ENCODE peak calls at places on chromosome 18, in five cellular contexts. One of them, this sample, is unnamed. For H3K4me1, the result is how much of the 10 kb centered on the place peaks cover.

GRCh38 chr18:57644540-57644939 is 22.9 kb upstream of the NARS1 start:
- DNase-seq in testis: no peak
- DNase-seq in pancreas: no peak
- DNase-seq in body of pancreas: no peak
- DNase-seq in heart left ventricle: no peak
- DNase-seq in this sample: no peak

GRCh38 chr18:12256946-12257345 is 2.8 kb downstream of the CIDEA start:
- DNase-seq in body of pancreas: no peak
- DNase-seq in heart left ventricle: peak
- DNase-seq in pancreas: no peak
- DNase-seq in testis: no peak
- DNase-seq in this sample: no peak

GRCh38 chr18:23609390-23610008 is 23.2 kb upstream of the NPC1 start:
- DNase-seq in testis: no peak
- DNase-seq in body of pancreas: no peak
- DNase-seq in pancreas: no peak
- DNase-seq in heart left ventricle: no peak
- DNase-seq in this sample: no peak

GRCh38 chr18:49018961-49019445 is 68.2 kb upstream of the SMAD7 start:
- DNase-seq in testis: no peak
- DNase-seq in body of pancreas: no peak
- DNase-seq in heart left ventricle: no peak
- DNase-seq in pancreas: peak
- DNase-seq in this sample: peak

GRCh38 chr18:58230438-58231179 is 186.6 kb downstream of the NEDD4L start:
- DNase-seq in body of pancreas: peak
- DNase-seq in pancreas: no peak
- DNase-seq in heart left ventricle: no peak
- DNase-seq in testis: no peak
- DNase-seq in this sample: no peak

GRCh38 chr18:26621161-26622026 is 73.0 kb upstream of the KCTD1 start:
- DNase-seq in pancreas: peak
- DNase-seq in heart left ventricle: no peak
- DNase-seq in body of pancreas: peak
- DNase-seq in testis: peak
- DNase-seq in this sample: no peak

GRCh38 chr18:38038242-38038641 is 472.6 kb upstream of the CELF4 start:
- DNase-seq in testis: no peak
- DNase-seq in body of pancreas: no peak
- DNase-seq in heart left ventricle: no peak
- DNase-seq in pancreas: no peak
- DNase-seq in this sample: no peak

GRCh38 chr18:32469190-32469611 is 1.5 kb downstream of the GAREM1 start:
- DNase-seq in testis: peak
- DNase-seq in heart left ventricle: peak
- DNase-seq in pancreas: peak
- DNase-seq in body of pancreas: peak
- DNase-seq in this sample: peak

GRCh38 chr18:48939368-48940097 is 11.2 kb downstream of the SMAD7 start:
- DNase-seq in heart left ventricle: peak
- DNase-seq in testis: no peak
- DNase-seq in pancreas: peak
- DNase-seq in body of pancreas: peak
- DNase-seq in this sample: peak

GRCh38 chr18:332721-333513 is 65.1 kb upstream of the THOC1 start:
- DNase-seq in heart left ventricle: peak
- DNase-seq in testis: peak
- DNase-seq in pancreas: no peak
- DNase-seq in body of pancreas: peak
- DNase-seq in this sample: peak

GRCh38 chr18:9137168-9138066 is 836 bp downstream of the ANKRD12 start:
- DNase-seq in heart left ventricle: peak
- DNase-seq in body of pancreas: peak
- DNase-seq in testis: peak
- DNase-seq in pancreas: peak
- DNase-seq in this sample: peak

GRCh38 chr18:28974504-28974903 is 797.6 kb upstream of the CDH2 start:
- DNase-seq in body of pancreas: no peak
- DNase-seq in testis: no peak
- DNase-seq in heart left ventricle: no peak
- DNase-seq in pancreas: no peak
- DNase-seq in this sample: no peak

GRCh38 chr18:58056159-58056558 is 12.1 kb downstream of the NEDD4L start:
- DNase-seq in testis: no peak
- DNase-seq in pancreas: no peak
- DNase-seq in heart left ventricle: no peak
- DNase-seq in body of pancreas: no peak
- DNase-seq in this sample: no peak

GRCh38 chr18:33804258-33804657 is 226.2 kb downstream of the ASXL3 start:
- DNase-seq in heart left ventricle: no peak
- DNase-seq in testis: no peak
- DNase-seq in pancreas: no peak
- DNase-seq in body of pancreas: peak
- DNase-seq in this sample: no peak

GRCh38 chr18:48592540-48592939 is 53.7 kb downstream of the CTIF start:
- DNase-seq in heart left ventricle: no peak
- DNase-seq in body of pancreas: no peak
- DNase-seq in pancreas: no peak
- DNase-seq in testis: no peak
- DNase-seq in this sample: no peak

GRCh38 chr18:34871435-34871834 is 161.3 kb downstream of the DTNA start:
- DNase-seq in heart left ventricle: no peak
- DNase-seq in pancreas: no peak
- DNase-seq in body of pancreas: no peak
- DNase-seq in testis: no peak
- DNase-seq in this sample: no peak

GRCh38 chr18:45860971-45861370 is 35.5 kb downstream of the SIGLEC15 start:
- DNase-seq in heart left ventricle: no peak
- DNase-seq in testis: no peak
- DNase-seq in body of pancreas: no peak
- DNase-seq in pancreas: no peak
- DNase-seq in this sample: no peak

GRCh38 chr18:63159590-63159989 is 160.0 kb downstream of the BCL2 start:
- DNase-seq in pancreas: no peak
- DNase-seq in testis: no peak
- DNase-seq in heart left ventricle: no peak
- DNase-seq in body of pancreas: no peak
- DNase-seq in this sample: no peak

GRCh38 chr18:63158676-63159291 is 160.8 kb downstream of the BCL2 start:
- DNase-seq in heart left ventricle: no peak
- DNase-seq in pancreas: no peak
- DNase-seq in testis: no peak
- DNase-seq in body of pancreas: no peak
- DNase-seq in this sample: no peak

GRCh38 chr18:63161032-63161727 is 158.4 kb downstream of the BCL2 start:
- DNase-seq in testis: no peak
- DNase-seq in body of pancreas: no peak
- DNase-seq in pancreas: no peak
- DNase-seq in heart left ventricle: no peak
- DNase-seq in this sample: no peak

GRCh38 chr18:63161728-63162195 is 157.8 kb downstream of the BCL2 start:
- DNase-seq in heart left ventricle: peak
- DNase-seq in body of pancreas: peak
- DNase-seq in testis: peak
- DNase-seq in pancreas: no peak
- DNase-seq in this sample: peak

DNA sequence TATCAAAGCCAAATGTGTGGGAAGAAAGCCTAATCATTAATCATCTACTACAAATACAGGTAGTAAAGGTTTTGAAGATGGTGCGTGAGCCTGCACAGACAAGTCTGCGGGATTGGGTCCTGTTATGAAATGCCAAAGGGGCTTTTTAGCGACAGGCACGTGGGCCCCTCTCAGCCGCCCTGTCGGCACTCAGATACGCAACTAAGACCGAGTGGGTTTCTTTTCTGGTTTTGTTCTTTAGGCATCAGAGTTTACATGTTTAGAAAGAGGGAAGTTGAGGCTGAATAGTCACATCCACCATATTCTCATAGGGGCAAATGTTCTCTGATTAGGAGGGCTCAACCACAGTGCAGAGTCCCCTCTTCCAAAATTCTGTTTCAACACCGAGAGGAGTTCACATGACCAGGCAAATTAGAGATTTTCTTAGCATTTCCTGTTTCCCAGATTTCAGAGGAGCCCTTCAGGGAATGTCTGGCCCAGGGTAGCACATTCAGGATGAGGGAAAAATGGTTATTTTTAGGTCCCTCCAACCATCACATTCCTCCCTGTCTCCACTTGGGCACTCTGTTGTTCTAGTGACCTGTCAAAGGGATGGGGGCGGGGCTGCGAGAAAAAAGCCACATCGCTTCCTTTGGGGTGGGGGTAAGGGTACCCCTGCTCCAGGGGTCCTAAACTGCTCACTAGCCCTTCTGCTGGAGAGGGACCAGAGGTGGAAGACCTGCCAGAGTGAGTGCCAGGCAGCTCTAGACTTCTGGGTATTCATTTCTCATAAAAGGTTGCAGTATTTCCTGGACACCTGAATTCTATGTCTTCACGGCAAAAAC is 159.2 kb downstream of the BCL2 start:
- DNase-seq in heart left ventricle: no peak
- DNase-seq in testis: no peak
- DNase-seq in body of pancreas: no peak
- DNase-seq in pancreas: no peak
- DNase-seq in this sample: no peak
- H3K4me1 ChIP-seq in heart left ventricle: under half
- H3K4me1 ChIP-seq in testis: under half
- H3K4me1 ChIP-seq in body of pancreas: under half
- H3K4me1 ChIP-seq in pancreas: under half
- H3K4me1 ChIP-seq in this sample: under half

DNA sequence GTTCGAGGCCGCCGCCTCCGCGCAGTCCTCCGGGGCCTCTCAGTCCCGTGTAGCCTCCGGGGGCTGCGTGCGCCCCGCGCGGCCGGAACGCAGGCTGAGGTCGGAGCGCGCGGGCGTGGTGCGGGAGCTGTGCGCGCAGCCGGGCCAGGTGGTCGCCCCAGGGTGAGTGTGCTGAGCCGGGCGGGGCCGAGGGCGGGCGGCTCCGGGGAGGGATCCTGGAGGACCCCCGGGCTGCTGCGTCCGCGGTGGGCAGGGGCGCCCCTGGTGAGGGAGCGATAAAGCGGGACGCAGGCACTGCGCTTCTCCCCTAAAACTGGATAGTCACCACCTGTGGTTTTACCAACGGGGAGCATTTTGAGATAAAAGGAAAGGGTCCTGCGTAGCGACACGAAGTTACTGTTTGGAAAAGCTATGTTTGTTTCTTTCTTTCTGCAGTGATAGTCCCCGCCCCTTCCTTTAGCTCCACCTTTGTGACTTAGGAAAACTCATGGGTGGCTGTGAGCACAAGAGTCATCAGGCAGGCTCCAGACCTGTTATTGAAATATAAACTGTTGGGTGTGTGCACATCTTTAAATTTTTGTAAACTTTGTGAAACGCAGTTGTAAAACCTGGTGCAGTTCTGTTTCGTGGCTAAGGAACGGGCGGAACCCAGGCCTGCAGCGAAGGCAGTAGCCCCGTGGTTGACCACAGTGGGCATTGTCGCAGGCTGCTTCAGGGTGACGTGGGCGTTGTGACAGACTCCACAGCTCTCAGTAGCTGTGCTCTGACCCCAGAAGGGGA is 687 bp downstream of the CTDP1 start:
- DNase-seq in pancreas: peak
- DNase-seq in testis: peak
- DNase-seq in body of pancreas: peak
- DNase-seq in heart left ventricle: no peak
- DNase-seq in this sample: no peak
- TF ChIP-seq CTCF in pancreas: no peak
- TF ChIP-seq CTCF in testis: no peak
- TF ChIP-seq CTCF in body of pancreas: no peak
- TF ChIP-seq CTCF in heart left ventricle: no peak
- TF ChIP-seq CTCF in this sample: no peak

DNA sequence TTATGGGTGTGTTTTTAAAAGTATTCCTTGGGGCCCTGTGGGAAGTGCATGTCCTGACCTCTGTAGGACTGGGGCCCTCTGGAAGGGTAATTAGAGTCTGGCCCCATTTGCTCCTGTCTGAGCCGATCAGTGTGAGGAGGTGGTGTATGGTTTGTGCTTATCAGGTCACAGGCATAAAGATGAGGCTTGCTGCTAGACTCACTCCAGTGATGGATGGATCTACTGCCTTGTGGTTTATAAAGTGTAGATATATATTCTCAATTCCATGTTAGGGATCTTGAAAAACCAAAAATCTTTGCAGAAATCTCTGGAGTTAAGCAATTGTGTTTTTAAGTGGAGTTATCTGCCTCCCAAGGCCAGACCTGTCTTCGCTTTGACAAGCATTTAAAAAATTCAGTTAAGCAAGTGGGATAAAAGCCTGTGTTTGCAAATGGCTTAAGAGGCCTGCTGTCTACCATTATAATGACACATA is 182.4 kb downstream of the PTPRM start:
- DNase-seq in testis: no peak
- DNase-seq in body of pancreas: no peak
- DNase-seq in heart left ventricle: no peak
- DNase-seq in pancreas: no peak
- DNase-seq in this sample: no peak
- H3K4me1 ChIP-seq in testis: under half
- H3K4me1 ChIP-seq in body of pancreas: under half
- H3K4me1 ChIP-seq in heart left ventricle: half or more
- H3K4me1 ChIP-seq in pancreas: under half
- H3K4me1 ChIP-seq in this sample: under half

DNA sequence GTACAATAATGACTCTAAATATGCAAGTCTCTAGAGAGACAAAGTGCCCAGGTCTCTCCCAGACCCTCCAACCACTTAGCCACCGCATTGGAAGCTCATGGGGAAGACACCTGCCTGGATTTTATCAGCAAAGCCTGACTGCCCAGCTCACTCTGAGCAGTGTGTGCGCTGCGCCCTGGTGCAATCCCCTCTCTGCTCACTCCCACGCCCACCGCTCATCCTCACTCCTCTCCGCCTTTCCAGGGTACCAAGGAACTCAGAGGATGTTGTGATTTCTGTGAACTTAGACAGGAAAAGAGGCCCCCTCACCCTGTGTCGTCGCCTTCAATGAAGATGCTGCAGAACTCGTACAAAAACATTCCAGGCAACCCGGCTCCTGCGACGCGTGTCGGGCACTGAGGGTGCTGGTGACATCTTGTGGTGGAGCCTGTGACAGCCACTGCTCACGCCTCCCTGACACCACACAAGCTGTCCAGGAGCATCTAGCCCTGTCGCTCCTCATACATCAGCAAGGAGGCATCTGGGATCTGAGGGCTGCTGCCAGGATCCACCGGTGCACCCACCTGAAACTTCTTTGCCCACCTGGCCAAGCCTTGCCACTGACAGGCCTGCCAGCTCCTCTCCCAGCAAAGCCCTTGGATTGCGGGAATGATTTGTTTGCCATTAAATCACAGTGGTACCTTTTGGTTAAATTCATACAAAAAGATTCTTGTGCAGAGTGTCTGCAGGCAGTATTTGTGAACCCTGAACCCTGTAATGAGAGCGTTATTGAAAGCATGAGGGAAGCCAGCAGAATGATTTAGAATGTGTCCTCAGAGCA is 220.4 kb downstream of the ZNF516 start:
- DNase-seq in pancreas: no peak
- DNase-seq in heart left ventricle: no peak
- DNase-seq in testis: peak
- DNase-seq in body of pancreas: no peak
- DNase-seq in this sample: no peak
- TF ChIP-seq CTCF in pancreas: no peak
- TF ChIP-seq CTCF in heart left ventricle: peak
- TF ChIP-seq CTCF in testis: peak
- TF ChIP-seq CTCF in body of pancreas: no peak
- TF ChIP-seq CTCF in this sample: no peak

This sample was measured in ovary.